ENCODE peak calls at places on chromosomes 1 and 21, in eight cellular contexts. C is fibroblast of lung; Q is CD4-positive, alpha-beta T cell; K is WTC11; M is CD8-positive, alpha-beta T cell; W is upper lobe of right lung; S is ascending aorta; L is nephron progenitor cell. O is an unnamed sample.

GRCh38 chr1:175203570-175203969 is 11.0 kb upstream of the KIAA0040 start:
- DNase-seq in C (no peak), Q (no peak), K (no peak), M (no peak), W (no peak), S (no peak), L (no peak), O (no peak)

GRCh38 chr1:46517932-46518498 is 28.4 kb downstream of the DMBX1 start:
- DNase-seq in C (no peak), Q (no peak), K (no peak), M (no peak), W (no peak), S (no peak), L (no peak), O (no peak)

GRCh38 chr1:232416026-232416568 is 213.8 kb downstream of the SIPA1L2 start:
- DNase-seq in C (no peak), Q (no peak), K (no peak), M (no peak), W (no peak), S (no peak), L (no peak), O (no peak)

GRCh38 chr21:34890724-34891609 is 158.1 kb downstream of the RUNX1 start:
- DNase-seq in C (peak), Q (no peak), K (peak), M (no peak), W (no peak), S (no peak), L (peak), O (no peak)

GRCh38 chr1:70910013-70910412 is 137.6 kb downstream of the PTGER3 start:
- DNase-seq in C (no peak), Q (no peak), K (no peak), M (no peak), W (no peak), S (no peak), L (no peak), O (no peak)

GRCh38 chr1:39933956-39934941 is 20.7 kb upstream of the MFSD2A start:
- DNase-seq in C (peak), Q (no peak), K (no peak), M (no peak), W (peak), S (peak), L (no peak), O (no peak)

GRCh38 chr1:216119600-216119999 is 303.6 kb downstream of the USH2A start:
- DNase-seq in C (peak), Q (no peak), K (no peak), M (no peak), W (no peak), S (no peak), L (no peak), O (no peak)

GRCh38 chr1:167744901-167745300 is 23.1 kb downstream of the MPZL1 start:
- DNase-seq in C (no peak), Q (no peak), K (no peak), M (no peak), W (no peak), S (no peak), L (no peak), O (no peak)

GRCh38 chr1:38004284-38005101 is 821 bp downstream of the FHL3 start:
- DNase-seq in C (no peak), Q (no peak), K (peak), M (no peak), W (peak), S (no peak), L (peak), O (no peak)

GRCh38 chr21:43721225-43721605 is 2.3 kb downstream of the PDXK start:
- DNase-seq in C (no peak), Q (no peak), K (no peak), M (no peak), W (no peak), S (no peak), L (no peak), O (no peak)

GRCh38 chr21:34620084-34620665 is 5.3 kb upstream of the RCAN1 start:
- DNase-seq in C (no peak), Q (no peak), K (no peak), M (no peak), W (no peak), S (no peak), L (no peak), O (no peak)

GRCh38 chr1:58090640-58091039 is 455.9 kb downstream of the OMA1 start:
- DNase-seq in C (no peak), Q (no peak), K (no peak), M (no peak), W (no peak), S (no peak), L (no peak), O (no peak)

GRCh38 chr1:244815600-244816099 is 19.8 kb upstream of the COX20 start:
- DNase-seq in C (no peak), Q (no peak), K (peak), M (no peak), W (no peak), S (no peak), L (no peak), O (no peak)

GRCh38 chr1:22428672-22429071 is 23.0 kb upstream of the ZBTB40 start:
- DNase-seq in C (peak), Q (peak), K (no peak), M (no peak), W (no peak), S (no peak), L (no peak), O (no peak)

GRCh38 chr1:36372617-36373016 is 13.1 kb downstream of the STK40 start:
- DNase-seq in C (no peak), Q (no peak), K (no peak), M (no peak), W (no peak), S (no peak), L (no peak), O (no peak)

GRCh38 chr21:36866419-36866818 is 100.0 kb downstream of the HLCS start:
- DNase-seq in C (no peak), Q (no peak), K (no peak), M (no peak), W (no peak), S (no peak), L (no peak), O (no peak)

GRCh38 chr1:186424539-186424938 is 36.4 kb downstream of the PDC start:
- DNase-seq in C (peak), Q (no peak), K (no peak), M (no peak), W (no peak), S (no peak), L (no peak), O (no peak)

GRCh38 chr21:39121600-39122355 is 61.5 kb downstream of the PSMG1 start:
- DNase-seq in C (no peak), Q (no peak), K (no peak), M (no peak), W (no peak), S (no peak), L (no peak), O (no peak)

GRCh38 chr1:231629132-231629531 is 2.5 kb downstream of the DISC1 start:
- DNase-seq in C (no peak), Q (no peak), K (no peak), M (no peak), W (no peak), S (no peak), L (no peak), O (no peak)

GRCh38 chr1:218371927-218372672 is 27.0 kb downstream of the TGFB2 start:
- DNase-seq in C (peak), Q (no peak), K (no peak), M (no peak), W (no peak), S (no peak), L (no peak), O (no peak)

GRCh38 chr1:37153116-37153515 is 118.8 kb upstream of the GRIK3 start:
- DNase-seq in C (no peak), Q (no peak), K (no peak), M (no peak), W (no peak), S (no peak), L (no peak), O (no peak)

GRCh38 chr1:226736001-226736907 is 2.8 kb downstream of the ITPKB start:
- DNase-seq in C (no peak), Q (no peak), K (peak), M (no peak), W (no peak), S (no peak), L (no peak), O (no peak)

GRCh38 chr1:165240486-165240885 is 116.0 kb downstream of the LMX1A start:
- DNase-seq in C (no peak), Q (no peak), K (no peak), M (no peak), W (no peak), S (no peak), L (no peak), O (no peak)

GRCh38 chr1:229753764-229754553 is 127.9 kb downstream of the URB2 start:
- DNase-seq in C (no peak), Q (no peak), K (no peak), M (no peak), W (no peak), S (no peak), L (no peak), O (no peak)

GRCh38 chr1:54814148-54814498 is 13.0 kb upstream of the TTC22 start:
- DNase-seq in C (no peak), Q (no peak), K (no peak), M (no peak), W (no peak), S (no peak), L (no peak), O (no peak)

GRCh38 chr1:206455681-206456344 is 14.5 kb upstream of the IKBKE start:
- DNase-seq in C (no peak), Q (no peak), K (no peak), M (no peak), W (no peak), S (no peak), L (no peak), O (peak)

GRCh38 chr1:160007577-160008200 is 24.1 kb downstream of the PIGM start:
- DNase-seq in C (peak), Q (no peak), K (no peak), M (no peak), W (no peak), S (no peak), L (peak), O (no peak)

GRCh38 chr1:197519741-197520334 is 251.8 kb downstream of the CRB1 start:
- DNase-seq in C (peak), Q (no peak), K (no peak), M (no peak), W (no peak), S (no peak), L (no peak), O (no peak)

GRCh38 chr1:29120955-29121485 is 2.7 kb downstream of the TMEM200B start:
- DNase-seq in C (peak), Q (peak), K (peak), M (peak), W (peak), S (no peak), L (peak), O (peak)

GRCh38 chr1:89523597-89524368 is 846 bp upstream of the LRRC8B start:
- DNase-seq in C (peak), Q (peak), K (peak), M (peak), W (no peak), S (no peak), L (peak), O (no peak)

GRCh38 chr1:220219136-220219442 is 53.2 kb downstream of the RAB3GAP2 start:
- DNase-seq in C (no peak), Q (no peak), K (no peak), M (no peak), W (no peak), S (no peak), L (no peak), O (no peak)

GRCh38 chr21:45392206-45392971 is 12.6 kb upstream of the COL18A1 start:
- DNase-seq in C (no peak), Q (no peak), K (peak), M (no peak), W (peak), S (no peak), L (no peak), O (peak)

GRCh38 chr1:16073490-16074104 is at the start of gene FAM131C:
- DNase-seq in C (no peak), Q (no peak), K (peak), M (peak), W (no peak), S (no peak), L (peak), O (no peak)

GRCh38 chr1:26994772-26995625 is 1.5 kb downstream of the TRNP1 start:
- DNase-seq in C (no peak), Q (no peak), K (no peak), M (no peak), W (no peak), S (no peak), L (no peak), O (no peak)

GRCh38 chr1:20640183-20640597 is 6.9 kb downstream of the PINK1 start:
- DNase-seq in C (peak), Q (peak), K (peak), M (peak), W (no peak), S (no peak), L (peak), O (peak)

GRCh38 chr1:32886012-32886827 is at the start of gene HPCA:
- DNase-seq in C (peak), Q (no peak), K (peak), M (peak), W (peak), S (no peak), L (peak), O (peak)
- TF ChIP-seq CTCF in C (peak), Q (no peak), K (peak), M (peak), W (peak), S (peak), L (peak), O (peak)

DNA sequence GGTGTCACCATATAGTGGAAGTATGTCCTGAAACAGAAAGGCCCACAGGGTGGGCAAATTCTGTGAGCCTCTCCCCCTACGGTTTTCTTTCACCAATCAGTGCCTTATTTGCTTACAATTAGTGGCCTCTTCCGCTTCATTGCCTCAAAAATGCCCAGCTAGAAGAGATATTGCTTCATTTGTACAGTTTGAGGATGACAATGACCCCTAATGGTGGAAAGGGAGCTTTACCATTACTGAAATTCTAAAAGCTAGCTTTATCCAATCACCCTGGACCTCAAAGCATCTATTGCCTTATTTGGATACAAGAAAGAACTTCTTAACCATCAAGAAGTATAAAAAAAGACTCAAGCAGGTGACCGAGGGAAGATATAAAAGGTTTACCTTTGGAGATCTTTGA is 49.6 kb downstream of the LRRC71 start:
- DNase-seq in C (peak), Q (no peak), K (no peak), M (no peak), W (no peak), S (no peak), L (no peak), O (no peak)
- TF ChIP-seq CTCF in C (peak), Q (peak), K (no peak), M (peak), W (no peak), S (no peak), L (no peak), O (no peak)

GRCh38 chr1:6185635-6186382 is 5.7 kb upstream of the CHD5 start:
- DNase-seq in C (peak), Q (no peak), K (peak), M (no peak), W (no peak), S (no peak), L (no peak), O (no peak)

GRCh38 chr1:6185151-6185550 is 5.0 kb upstream of the CHD5 start:
- DNase-seq in C (peak), Q (no peak), K (no peak), M (no peak), W (no peak), S (no peak), L (no peak), O (no peak)

GRCh38 chr1:6181347-6181770 is 1.2 kb upstream of the CHD5 start:
- DNase-seq in C (no peak), Q (no peak), K (peak), M (no peak), W (no peak), S (no peak), L (no peak), O (no peak)

GRCh38 chr1:6184083-6184783 is 4.1 kb upstream of the CHD5 start:
- DNase-seq in C (no peak), Q (no peak), K (no peak), M (no peak), W (no peak), S (no peak), L (no peak), O (no peak)

GRCh38 chr1:6183520-6183989 is 3.4 kb upstream of the CHD5 start:
- DNase-seq in C (no peak), Q (no peak), K (no peak), M (no peak), W (no peak), S (no peak), L (no peak), O (no peak)
- TF ChIP-seq CTCF in C (no peak), Q (no peak), K (no peak), M (no peak), W (no peak), S (no peak), L (no peak), O (no peak)

DNA sequence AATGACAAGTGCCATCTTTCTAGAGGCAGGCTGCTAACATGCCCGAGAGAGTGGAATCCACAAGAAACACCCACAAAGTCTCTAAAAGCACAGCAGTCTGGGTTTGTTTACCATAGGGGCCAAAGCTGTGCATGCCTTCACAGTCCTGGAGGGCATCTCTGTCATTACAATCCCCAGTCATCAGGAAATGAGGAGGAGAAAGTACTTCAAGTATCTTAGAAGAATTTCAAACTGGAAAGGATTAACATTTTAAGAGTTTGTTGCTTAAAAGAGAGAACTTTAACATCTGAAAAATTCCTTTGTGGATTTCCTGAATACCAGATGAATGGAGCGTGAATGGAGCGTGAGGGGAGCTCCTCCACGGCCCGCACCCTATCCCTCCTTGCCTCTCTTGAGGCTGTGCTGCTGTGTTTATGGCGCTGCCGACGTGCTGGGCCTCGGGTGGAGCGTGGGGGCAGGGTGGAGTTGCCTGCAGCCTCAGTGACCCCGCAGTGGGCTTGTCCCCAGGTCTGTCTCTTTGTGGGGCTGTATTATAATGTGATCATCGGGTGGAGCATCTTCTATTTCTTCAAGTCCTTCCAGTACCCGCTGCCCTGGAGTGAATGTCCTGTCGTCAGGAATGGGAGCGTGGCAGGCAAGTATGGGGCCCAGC is 23.3 kb downstream of the SLC6A17 start:
- DNase-seq in C (no peak), Q (no peak), K (no peak), M (no peak), W (no peak), S (no peak), L (no peak), O (no peak)
- TF ChIP-seq CTCF in C (no peak), Q (no peak), K (no peak), M (no peak), W (no peak), S (no peak), L (no peak), O (no peak)

DNA sequence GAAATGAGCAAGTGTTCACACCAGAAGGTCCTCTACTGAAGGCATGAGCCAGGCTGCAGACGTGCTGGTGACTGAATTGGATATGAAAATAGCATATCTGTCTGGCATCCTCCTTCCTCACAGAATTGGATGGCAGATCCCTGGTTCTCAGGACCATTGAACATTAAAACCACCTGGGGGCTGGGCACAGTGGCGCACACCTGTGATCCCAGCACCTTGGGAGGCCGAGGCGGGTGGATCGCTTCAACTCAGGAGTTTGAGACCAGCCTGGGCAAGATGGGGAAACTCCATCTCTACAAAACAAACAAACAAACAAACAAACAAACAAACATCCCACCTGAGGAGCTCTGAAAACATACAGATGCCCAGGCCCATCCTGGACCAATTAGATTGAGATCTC is 23.4 kb downstream of the TEX35 start:
- DNase-seq in C (no peak), Q (no peak), K (no peak), M (no peak), W (no peak), S (no peak), L (no peak), O (no peak)
- TF ChIP-seq CTCF in C (no peak), Q (no peak), K (no peak), M (no peak), W (no peak), S (no peak), L (no peak), O (no peak)

DNA sequence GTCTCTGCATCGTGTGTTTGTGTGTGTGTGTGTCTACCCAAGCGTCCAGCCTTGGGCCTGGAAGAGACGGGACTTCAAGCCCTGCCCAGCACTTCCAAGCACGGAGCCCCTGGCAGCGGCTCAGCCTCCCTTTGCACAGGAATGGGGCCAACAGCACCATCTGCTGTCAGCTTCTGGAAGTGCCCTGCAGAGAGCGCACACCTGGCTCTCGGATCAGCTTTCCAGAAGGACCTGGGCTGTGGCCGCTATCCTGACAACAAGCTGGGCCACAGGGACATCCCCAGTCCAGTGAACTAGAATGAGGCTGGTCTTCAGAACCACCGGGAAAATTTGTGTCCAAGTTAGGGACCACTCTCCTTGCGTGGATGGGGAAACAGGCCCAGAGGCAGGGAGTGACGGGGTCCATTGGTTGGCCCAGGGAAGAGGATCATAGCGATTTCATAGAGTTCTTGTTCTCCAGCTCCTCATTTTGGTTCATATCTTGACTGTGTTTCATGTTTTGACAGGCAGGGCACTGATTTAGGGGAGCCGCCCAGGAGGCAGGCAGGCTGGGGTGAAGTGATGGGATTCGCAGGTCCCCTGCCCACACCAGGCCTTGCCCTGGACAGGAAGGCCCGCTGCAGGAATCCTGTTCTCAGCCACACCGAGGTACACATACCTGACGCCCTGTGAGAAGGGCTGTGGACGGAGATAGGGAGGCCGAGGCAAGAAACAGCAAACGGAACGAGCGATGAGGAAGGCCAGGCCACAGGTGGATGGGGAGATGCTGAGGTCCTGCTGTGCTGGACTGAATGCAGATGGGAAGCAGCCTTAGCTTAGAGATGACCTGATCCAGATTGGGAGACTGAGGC is 38.4 kb downstream of the TAS1R2 start:
- DNase-seq in C (peak), Q (peak), K (peak), M (peak), W (peak), S (no peak), L (peak), O (peak)
- TF ChIP-seq CTCF in C (peak), Q (peak), K (peak), M (peak), W (peak), S (peak), L (peak), O (peak)